ENCODE peak calls at places on chromosomes 6 and 20, in eight cellular contexts. S is transverse colon, B is K562, U is SK-N-SH, T is tibial nerve, J is upper lobe of left lung, Y is stomach, Q is HepG2. H is an unnamed sample. For H3K4me1, the result is how much of the 10 kb centered on the place peaks cover.

GRCh38 chr20:478949-479429 is 16.7 kb upstream of the TBC1D20 start:
- DNase-seq in S (no peak), B (peak), U (peak), T (peak), J (no peak), Y (no peak), Q (peak), H (no peak)

GRCh38 chr20:17023811-17024210 is 203.0 kb upstream of the PCSK2 start:
- DNase-seq in S (no peak), B (no peak), U (no peak), T (no peak), J (peak), Y (no peak), Q (no peak), H (no peak)

GRCh38 chr6:156131221-156131903 is 645.8 kb upstream of the ARID1B start:
- DNase-seq in S (peak), B (no peak), U (no peak), T (no peak), J (peak), Y (no peak), Q (no peak), H (no peak)

GRCh38 chr20:6704132-6704861 is 63.2 kb upstream of the BMP2 start:
- DNase-seq in S (peak), B (no peak), U (no peak), T (no peak), J (peak), Y (peak), Q (peak), H (no peak)

GRCh38 chr6:15152720-15153119 is 93.1 kb upstream of the JARID2 start:
- DNase-seq in S (no peak), B (no peak), U (no peak), T (no peak), J (no peak), Y (no peak), Q (no peak), H (no peak)

GRCh38 chr20:62818592-62819493 is 2.0 kb downstream of the COL9A3 start:
- DNase-seq in S (peak), B (no peak), U (peak), T (peak), J (no peak), Y (peak), Q (peak), H (peak)

GRCh38 chr6:31905041-31905440 is 3.2 kb upstream of the ZBTB12 start:
- DNase-seq in S (no peak), B (no peak), U (no peak), T (no peak), J (no peak), Y (no peak), Q (no peak), H (no peak)

GRCh38 chr6:112360498-112360897 is 13.4 kb downstream of the RFPL4B start:
- DNase-seq in S (no peak), B (no peak), U (no peak), T (no peak), J (no peak), Y (no peak), Q (no peak), H (no peak)

GRCh38 chr20:14245368-14245970 is 91.9 kb downstream of the FLRT3 start:
- DNase-seq in S (no peak), B (no peak), U (no peak), T (no peak), J (no peak), Y (no peak), Q (no peak), H (no peak)

GRCh38 chr6:36523936-36524499 is 23.3 kb downstream of the STK38 start:
- DNase-seq in S (no peak), B (no peak), U (no peak), T (no peak), J (no peak), Y (no peak), Q (peak), H (no peak)

GRCh38 chr6:38114976-38115632 is 295.6 kb downstream of the ZFAND3 start:
- DNase-seq in S (no peak), B (no peak), U (no peak), T (no peak), J (no peak), Y (no peak), Q (no peak), H (no peak)

GRCh38 chr6:33606642-33607041 is 14.5 kb upstream of the ITPR3 start:
- DNase-seq in S (no peak), B (no peak), U (no peak), T (no peak), J (no peak), Y (no peak), Q (no peak), H (no peak)

GRCh38 chr20:22584922-22585785 is 782 bp upstream of the FOXA2 start:
- DNase-seq in S (peak), B (no peak), U (no peak), T (no peak), J (peak), Y (peak), Q (peak), H (no peak)

GRCh38 chr6:124964084-124964763 is 2.0 kb downstream of the RNF217 start:
- DNase-seq in S (peak), B (peak), U (no peak), T (peak), J (no peak), Y (no peak), Q (peak), H (peak)

GRCh38 chr6:75752365-75752764 is 3.3 kb downstream of the MYO6 start:
- DNase-seq in S (no peak), B (no peak), U (no peak), T (no peak), J (no peak), Y (no peak), Q (peak), H (no peak)

GRCh38 chr6:44008821-44009370 is 118.4 kb downstream of the MRPL14 start:
- DNase-seq in S (no peak), B (no peak), U (no peak), T (no peak), J (no peak), Y (no peak), Q (no peak), H (peak)

GRCh38 chr20:53810661-53811355 is 217.2 kb upstream of the ZNF217 start:
- DNase-seq in S (no peak), B (no peak), U (no peak), T (no peak), J (no peak), Y (no peak), Q (no peak), H (no peak)

GRCh38 chr20:458766-459165 is 3.6 kb downstream of the TBC1D20 start:
- DNase-seq in S (no peak), B (no peak), U (no peak), T (no peak), J (no peak), Y (no peak), Q (no peak), H (no peak)

GRCh38 chr20:24117386-24117785 is 128.8 kb upstream of the GGTLC1 start:
- DNase-seq in S (no peak), B (no peak), U (no peak), T (no peak), J (no peak), Y (no peak), Q (no peak), H (no peak)
- H3K4me1 ChIP-seq in S (under half), B (under half), U (under half), T (under half), J (under half), Y (under half), Q (under half), H (under half)

DNA sequence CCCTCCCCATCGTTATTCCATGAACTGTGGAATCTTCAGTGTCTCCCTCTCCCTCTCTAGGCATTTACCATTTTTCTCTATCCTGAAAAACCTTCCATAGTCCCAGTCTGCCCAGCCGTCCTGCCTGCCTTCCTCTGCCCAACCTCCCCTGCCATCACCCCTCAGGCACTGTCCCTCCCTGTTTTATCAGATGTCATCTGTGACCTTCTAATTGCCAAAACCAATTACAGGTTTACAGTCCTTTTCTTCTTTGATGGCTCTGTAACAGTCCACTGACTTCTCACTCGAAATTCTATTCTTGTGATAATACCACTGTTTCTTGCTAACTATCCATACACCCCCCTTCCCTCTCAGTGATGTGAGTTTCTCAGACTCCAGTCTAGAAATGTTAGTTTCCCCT is 2.3 kb upstream of the SLC23A2 start:
- DNase-seq in S (no peak), B (no peak), U (peak), T (no peak), J (no peak), Y (no peak), Q (no peak), H (no peak)
- TF ChIP-seq EP300 in S (no peak), B (no peak), U (no peak), T (no peak), J (no peak), Y (no peak), Q (no peak), H (no peak)

GRCh38 chr6:82362144-82362543 is 1.5 kb upstream of the TPBG start:
- DNase-seq in S (no peak), B (no peak), U (no peak), T (no peak), J (no peak), Y (no peak), Q (no peak), H (no peak)
- H3K4me3 ChIP-seq in S (no peak), B (no peak), U (peak), T (no peak), J (no peak), Y (no peak), Q (no peak), H (no peak)

GRCh38 chr6:20365456-20365855 is 36.2 kb upstream of the E2F3 start:
- DNase-seq in S (no peak), B (no peak), U (no peak), T (no peak), J (no peak), Y (no peak), Q (no peak), H (no peak)

GRCh38 chr6:20366082-20366834 is 35.4 kb upstream of the E2F3 start:
- DNase-seq in S (peak), B (no peak), U (no peak), T (no peak), J (peak), Y (no peak), Q (no peak), H (no peak)

GRCh38 chr6:20367716-20368485 is 33.8 kb upstream of the E2F3 start:
- DNase-seq in S (no peak), B (peak), U (no peak), T (no peak), J (no peak), Y (no peak), Q (no peak), H (no peak)

GRCh38 chr6:20362623-20363022 is 39.1 kb upstream of the E2F3 start:
- DNase-seq in S (no peak), B (no peak), U (no peak), T (no peak), J (no peak), Y (no peak), Q (no peak), H (no peak)

DNA sequence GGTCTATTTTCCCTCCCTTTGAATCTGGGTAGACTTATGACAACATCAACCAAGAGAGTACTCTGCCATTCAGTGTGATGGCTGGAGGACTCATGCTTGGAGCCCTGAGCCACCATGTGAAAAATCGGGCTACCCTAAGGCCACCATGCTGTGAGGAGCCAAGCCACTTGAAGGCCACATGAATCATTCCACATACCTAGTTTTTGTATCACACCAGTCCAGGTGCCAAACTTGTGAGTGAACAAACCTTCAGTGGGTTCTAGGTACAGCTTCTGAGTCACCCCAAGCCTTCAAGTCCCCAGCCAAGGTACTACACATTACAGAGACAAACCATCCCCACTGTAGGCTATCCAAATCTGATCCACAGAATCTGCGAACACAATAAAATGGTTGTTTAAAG is 37.4 kb upstream of the E2F3 start:
- DNase-seq in S (no peak), B (no peak), U (no peak), T (no peak), J (no peak), Y (no peak), Q (no peak), H (no peak)
- H3K4me1 ChIP-seq in S (under half), B (under half), U (under half), T (under half), J (under half), Y (under half), Q (under half), H (under half)

DNA sequence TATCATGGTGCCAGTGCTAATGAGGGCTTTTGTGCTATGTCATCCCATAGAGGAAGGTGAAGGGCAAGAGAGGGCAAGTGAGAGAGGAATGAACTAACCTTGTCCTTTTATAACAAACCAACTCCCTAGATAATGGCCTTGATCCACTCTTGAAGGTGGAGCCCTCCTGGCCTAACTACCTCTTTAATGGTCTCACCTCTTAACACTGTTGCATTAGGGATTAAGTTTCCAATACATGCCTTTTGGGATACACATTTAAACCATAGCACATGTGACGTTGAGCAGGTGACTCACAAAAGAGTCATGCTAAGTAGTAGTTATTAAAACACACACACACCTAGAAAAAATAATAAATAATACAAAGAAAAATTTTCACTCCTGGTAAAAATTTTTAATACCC is 36.9 kb downstream of the CCN2 start:
- DNase-seq in S (no peak), B (no peak), U (no peak), T (no peak), J (no peak), Y (no peak), Q (no peak), H (no peak)
- TF ChIP-seq EP300 in S (no peak), B (no peak), U (no peak), T (no peak), J (no peak), Y (no peak), Q (no peak), H (no peak)

GRCh38 chr6:136987526-136987925 is 57.2 kb downstream of the IL20RA start:
- DNase-seq in S (no peak), B (no peak), U (no peak), T (no peak), J (no peak), Y (no peak), Q (no peak), H (no peak)

GRCh38 chr6:136991614-136992013 is 53.2 kb downstream of the IL20RA start:
- DNase-seq in S (no peak), B (no peak), U (no peak), T (no peak), J (no peak), Y (no peak), Q (no peak), H (no peak)

GRCh38 chr6:136992113-136992512 is 52.7 kb downstream of the IL20RA start:
- DNase-seq in S (no peak), B (no peak), U (no peak), T (no peak), J (no peak), Y (no peak), Q (no peak), H (no peak)

GRCh38 chr6:136989591-136990578 is 54.9 kb downstream of the IL20RA start:
- DNase-seq in S (peak), B (no peak), U (peak), T (no peak), J (no peak), Y (no peak), Q (no peak), H (peak)

GRCh38 chr6:136990754-136991153 is 54.0 kb downstream of the IL20RA start:
- DNase-seq in S (no peak), B (no peak), U (peak), T (no peak), J (no peak), Y (no peak), Q (no peak), H (no peak)
- H3K4me3 ChIP-seq in S (no peak), B (no peak), U (no peak), T (no peak), J (no peak), Y (no peak), Q (no peak), H (no peak)

H was measured in sigmoid colon.